ENCODE peak calls at places on chromosomes 12 and 14, in four cellular contexts. I, V, B and M are unnamed samples.

GRCh38 chr14:74979442-74980397 is 23.0 kb upstream of the EIF2B2 start:
- DNase-seq in I (peak), V (no peak), B (no peak), M (no peak)

GRCh38 chr12:6070472-6071257 is 53.8 kb downstream of the VWF start:
- DNase-seq in I (no peak), B (no peak), V (peak), M (no peak)

GRCh38 chr14:97248973-97249372 is 451.8 kb downstream of the VRK1 start:
- DNase-seq in I (no peak), B (no peak), V (no peak), M (no peak)

GRCh38 chr12:32365473-32366064 is 33.8 kb upstream of the FGD4 start:
- DNase-seq in V (peak), I (no peak), B (peak), M (peak)

GRCh38 chr12:48972213-48973021 is 882 bp upstream of the WNT10B start:
- DNase-seq in I (no peak), B (no peak), V (no peak), M (no peak)

GRCh38 chr14:20757963-20758362 is 10.2 kb upstream of the EDDM3B start:
- DNase-seq in V (no peak), B (peak), I (peak), M (no peak)

GRCh38 chr12:114668905-114669304 is 15.1 kb downstream of the TBX3 start:
- DNase-seq in I (no peak), B (no peak), V (peak), M (no peak)

GRCh38 chr12:28742791-28743190 is 406.3 kb upstream of the FAR2 start:
- DNase-seq in B (no peak), I (no peak), V (no peak), M (no peak)

GRCh38 chr12:12823308-12823707 is 10.2 kb downstream of the DDX47 start:
- DNase-seq in B (no peak), I (no peak), V (no peak), M (no peak)

GRCh38 chr12:47801170-47801903 is 18.4 kb downstream of the HDAC7 start:
- DNase-seq in B (no peak), I (no peak), V (no peak), M (no peak)

GRCh38 chr14:97290065-97290464 is 492.9 kb downstream of the VRK1 start:
- DNase-seq in I (no peak), B (no peak), V (no peak), M (no peak)

GRCh38 chr12:122063691-122064033 is 14.9 kb upstream of the MLXIP start:
- DNase-seq in I (no peak), V (no peak), B (no peak), M (no peak)

GRCh38 chr14:69090187-69090789 is 62.6 kb downstream of the DCAF5 start:
- DNase-seq in B (peak), V (peak), I (no peak), M (peak)

GRCh38 chr14:92579244-92579643 is 65.7 kb downstream of the RIN3 start:
- DNase-seq in B (no peak), V (no peak), I (no peak), M (no peak)

GRCh38 chr14:79856357-79856756 is 354.9 kb downstream of the DIO2 start:
- DNase-seq in I (no peak), V (no peak), B (no peak), M (no peak)

GRCh38 chr12:53481957-53482586 is 17.2 kb downstream of the MAP3K12 start:
- DNase-seq in V (peak), B (no peak), I (no peak), M (peak)

GRCh38 chr14:35248476-35248788 is 43.8 kb upstream of the PSMA6 start:
- DNase-seq in B (no peak), V (no peak), I (no peak), M (no peak)

GRCh38 chr12:95548056-95548538 is 3.2 kb downstream of the USP44 start:
- DNase-seq in B (peak), V (no peak), I (peak), M (no peak)

GRCh38 chr12:124917135-124917840 is 2.8 kb upstream of the UBC start:
- DNase-seq in V (peak), B (peak), I (peak), M (peak)

GRCh38 chr14:72454388-72454787 is 439.5 kb downstream of the DPF3 start:
- DNase-seq in B (no peak), I (no peak), V (no peak), M (no peak)

GRCh38 chr14:54854181-54854580 is 48.4 kb downstream of the GCH1 start:
- DNase-seq in V (no peak), I (no peak), B (no peak), M (no peak)

GRCh38 chr12:60279224-60279623 is 683.4 kb downstream of the SLC16A7 start:
- DNase-seq in V (no peak), B (no peak), I (no peak), M (no peak)

GRCh38 chr12:3218150-3218845 is 141.1 kb downstream of the TSPAN9 start:
- DNase-seq in I (no peak), V (no peak), B (no peak), M (no peak)

GRCh38 chr14:50830044-50830931 is 674 bp downstream of the NIN start:
- DNase-seq in B (peak), V (peak), I (peak), M (peak)

GRCh38 chr12:3757261-3757660 is 4.4 kb upstream of the CRACR2A start:
- DNase-seq in I (no peak), V (peak), B (no peak), M (no peak)

GRCh38 chr12:27474344-27474743 is 27.8 kb downstream of the SMCO2 start:
- DNase-seq in I (no peak), B (no peak), V (no peak), M (no peak)

GRCh38 chr14:89564291-89564957 is 147.4 kb upstream of the FOXN3 start:
- DNase-seq in B (no peak), V (no peak), I (no peak), M (no peak)

GRCh38 chr12:7189398-7190267 is at the start of gene PEX5:
- DNase-seq in V (peak), I (peak), B (peak), M (peak)

GRCh38 chr12:77232045-77232444 is 166.7 kb upstream of the E2F7 start:
- DNase-seq in V (no peak), B (no peak), I (no peak), M (no peak)

GRCh38 chr14:72657214-72657921 is 236.5 kb downstream of the DPF3 start:
- DNase-seq in I (no peak), V (no peak), B (no peak), M (no peak)

GRCh38 chr14:90956273-90956672 is 104.2 kb downstream of the RPS6KA5 start:
- DNase-seq in I (no peak), B (no peak), V (no peak), M (no peak)

GRCh38 chr14:96997996-96998395 is 200.8 kb downstream of the VRK1 start:
- DNase-seq in V (no peak), B (no peak), I (no peak), M (no peak)

GRCh38 chr12:7907009-7907408 is 29.0 kb downstream of the SLC2A3 start:
- DNase-seq in V (peak), B (peak), I (peak), M (peak)

GRCh38 chr14:58082491-58083098 is 69.4 kb downstream of the ARMH4 start:
- DNase-seq in B (peak), V (no peak), I (no peak), M (peak)

GRCh38 chr12:125734137-125734536 is 668.9 kb downstream of the AACS start:
- DNase-seq in B (peak), I (no peak), V (no peak), M (peak)

GRCh38 chr14:102057480-102058114 is 29.2 kb downstream of the HSP90AA1 start:
- DNase-seq in I (no peak), B (no peak), V (no peak), M (no peak)

GRCh38 chr14:102056694-102057442 is 30.0 kb downstream of the HSP90AA1 start:
- DNase-seq in V (no peak), I (no peak), B (no peak), M (no peak)

GRCh38 chr14:102058931-102059330 is 27.9 kb downstream of the HSP90AA1 start:
- DNase-seq in V (no peak), I (no peak), B (no peak), M (no peak)

GRCh38 chr14:102063092-102063807 is 23.6 kb downstream of the HSP90AA1 start:
- DNase-seq in I (peak), B (peak), V (peak), M (peak)

DNA sequence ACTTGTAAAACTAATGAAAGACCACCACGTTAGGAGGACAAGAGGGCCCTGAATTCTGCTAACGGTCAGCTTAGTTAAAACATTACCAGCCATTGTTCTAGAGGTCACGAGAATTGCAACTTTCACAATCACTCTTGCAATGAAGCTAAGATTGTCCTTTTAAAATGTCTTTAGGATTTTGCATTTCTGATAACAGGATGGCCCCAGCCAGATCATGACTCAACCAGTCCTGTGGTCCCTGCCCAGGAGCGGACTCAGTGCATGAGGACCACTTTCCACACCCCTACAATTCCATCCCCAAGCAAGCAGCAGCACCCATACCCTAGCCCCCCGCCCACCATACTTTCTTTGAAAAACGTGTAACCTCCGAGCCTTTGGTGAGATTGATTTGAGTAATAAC is 28.7 kb downstream of the HSP90AA1 start:
- DNase-seq in I (no peak), V (no peak), B (no peak), M (no peak)
- TF ChIP-seq MAX in I (no peak), V (no peak), B (no peak), M (no peak)

GRCh38 chr14:22226381-22226780 is 362.6 kb downstream of the DAD1 start:
- DNase-seq in V (no peak), B (peak), I (no peak), M (no peak)
- TF ChIP-seq RNF2 in V (no peak), B (no peak), I (no peak), M (no peak)

DNA sequence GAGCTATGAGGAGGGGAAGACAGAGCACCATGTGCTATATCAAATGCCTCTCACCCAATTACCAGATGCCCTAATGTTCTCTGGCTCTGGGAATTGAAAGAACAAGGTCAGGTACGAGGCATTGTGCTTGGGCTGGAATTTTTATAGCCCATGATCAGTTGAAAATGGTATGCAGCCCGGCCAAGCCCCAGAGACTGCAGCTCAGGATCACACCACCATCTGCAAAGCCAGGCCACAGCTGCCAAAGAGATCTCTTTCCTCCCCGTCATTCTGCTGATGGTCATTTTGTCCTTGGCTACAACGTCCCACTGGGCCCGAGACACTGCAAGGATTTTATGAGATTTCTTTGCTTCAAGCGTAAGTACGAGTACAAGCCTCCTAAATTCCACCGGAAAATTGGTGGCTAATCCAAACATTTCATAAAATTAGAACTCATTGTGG is 15.2 kb downstream of the NUAK1 start:
- DNase-seq in I (no peak), V (no peak), B (no peak), M (no peak)
- TF ChIP-seq USF2 in I (no peak), V (no peak), B (no peak), M (no peak)

DNA sequence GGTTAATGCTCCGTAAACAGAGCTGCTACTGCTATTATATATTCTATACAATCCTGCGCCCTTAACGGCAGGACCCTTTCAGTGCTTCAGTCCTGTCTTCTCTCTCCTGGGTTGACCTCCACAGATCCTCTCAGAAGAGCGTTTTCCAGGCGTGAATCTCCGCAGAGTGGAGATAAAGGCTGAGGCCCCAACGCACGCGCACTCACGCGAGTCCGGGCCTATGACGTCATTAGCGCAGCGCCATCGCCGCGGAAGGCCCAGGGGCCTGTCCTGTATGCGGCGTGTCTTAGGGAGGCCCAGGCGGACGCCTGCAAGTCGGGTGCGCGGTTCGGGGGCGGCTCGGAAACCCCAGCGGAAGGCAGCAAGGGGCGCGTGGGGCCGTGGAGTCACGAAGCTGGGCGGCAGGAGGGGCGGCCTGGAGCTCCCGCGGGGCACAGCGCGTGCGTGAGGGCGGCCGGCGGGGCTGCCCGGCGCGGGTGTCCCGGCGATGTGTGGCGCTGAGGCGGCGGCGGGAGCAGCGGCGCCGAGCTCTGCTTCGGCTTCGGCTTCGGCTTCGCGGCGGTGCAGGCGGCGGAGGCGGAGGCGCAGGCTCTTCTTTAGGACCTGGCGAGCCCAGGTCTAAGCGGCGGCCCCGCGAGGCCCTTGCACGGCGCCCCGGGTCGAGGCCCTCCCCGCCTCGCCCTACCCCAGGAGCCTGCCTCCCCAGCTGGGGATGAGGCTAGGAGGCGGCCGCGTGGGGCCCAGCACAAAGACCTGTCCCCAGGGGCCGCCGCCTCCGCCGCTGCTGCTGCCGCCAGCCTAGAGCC is at the start of gene MAPKAPK5:
- DNase-seq in B (peak), I (peak), V (peak), M (peak)
- TF ChIP-seq MAX in B (peak), I (peak), V (peak), M (peak)

DNA sequence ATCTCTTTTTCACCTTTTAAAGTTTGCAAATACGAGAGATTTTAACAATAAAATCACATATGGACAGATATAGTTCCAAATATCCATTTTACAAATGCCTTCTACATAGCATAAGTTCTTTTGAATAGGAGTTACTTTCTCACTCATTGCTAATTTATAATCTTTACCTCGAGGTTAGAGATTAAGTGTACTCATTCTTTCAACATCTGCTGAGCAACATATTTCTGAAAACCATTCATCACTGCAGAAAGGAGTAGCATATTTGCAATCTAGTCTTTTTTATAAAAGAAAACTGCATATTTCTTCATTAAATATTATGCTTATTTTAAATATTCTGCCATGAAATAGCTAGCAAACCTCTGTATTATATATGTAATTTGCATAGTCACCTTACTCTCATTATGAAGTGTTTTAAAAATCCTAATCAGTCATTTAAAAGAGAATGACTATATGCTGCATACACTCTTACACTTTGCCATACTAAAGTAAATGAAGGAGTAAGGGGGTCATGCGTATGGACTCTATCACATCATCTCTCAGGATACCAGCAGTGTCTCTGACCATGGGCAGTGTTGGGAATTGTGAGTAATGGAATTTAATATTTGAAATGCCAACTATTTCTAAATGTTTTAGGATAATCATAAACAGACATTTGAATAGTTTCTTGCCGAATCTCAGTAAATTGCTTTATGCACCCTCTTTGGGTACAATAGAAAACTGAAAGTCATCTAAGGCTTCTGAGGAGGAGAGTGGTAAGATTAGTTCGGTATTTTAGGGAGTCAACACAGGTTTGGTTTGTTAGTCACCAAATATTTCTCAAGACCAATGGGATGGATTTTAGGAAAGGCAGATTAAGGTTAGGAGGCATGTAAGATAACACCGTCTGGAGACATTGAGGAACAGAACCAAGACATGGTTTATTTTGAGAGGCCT is 524.8 kb upstream of the ATP2B1 start:
- DNase-seq in B (no peak), I (no peak), V (no peak), M (no peak)
- TF ChIP-seq RNF2 in B (no peak), I (no peak), V (no peak), M (no peak)

DNA sequence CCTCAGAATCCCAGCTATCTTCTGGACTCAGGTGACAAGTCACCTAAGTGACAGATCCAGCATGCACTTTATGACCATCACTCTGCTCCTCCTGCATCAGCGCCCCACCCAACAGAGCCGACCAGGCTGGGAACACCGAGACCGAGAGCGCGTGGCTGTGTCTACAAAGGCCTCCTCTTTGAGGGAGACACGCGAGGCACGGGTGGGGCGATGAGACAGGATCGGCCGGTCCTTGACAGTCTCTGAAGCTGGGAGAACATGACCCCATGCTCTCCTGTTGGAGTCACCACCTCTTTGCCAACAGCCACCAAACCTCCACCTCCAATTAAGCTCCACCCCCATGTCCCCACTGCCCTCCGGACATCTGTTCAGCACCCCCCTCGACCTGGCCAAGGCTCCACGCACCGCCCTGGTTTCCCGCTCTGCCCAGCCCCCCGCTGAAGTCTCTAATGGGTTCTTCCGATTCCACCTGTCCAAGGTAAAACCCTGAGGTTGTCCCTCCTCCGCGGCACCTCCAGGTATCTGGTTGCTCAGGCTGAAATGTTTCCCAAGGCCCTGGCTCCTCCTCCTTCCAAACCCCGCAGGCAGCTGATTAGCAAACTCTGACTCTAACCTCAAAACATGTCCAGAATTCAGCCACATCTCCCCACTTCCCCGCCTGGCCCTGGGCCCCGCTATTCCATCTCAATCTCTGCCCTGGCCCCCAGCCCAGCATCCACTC is 31.5 kb downstream of the HSP90AA1 start:
- DNase-seq in B (no peak), I (peak), V (peak), M (no peak)
- TF ChIP-seq USF2 in B (no peak), I (no peak), V (no peak), M (no peak)

DNA sequence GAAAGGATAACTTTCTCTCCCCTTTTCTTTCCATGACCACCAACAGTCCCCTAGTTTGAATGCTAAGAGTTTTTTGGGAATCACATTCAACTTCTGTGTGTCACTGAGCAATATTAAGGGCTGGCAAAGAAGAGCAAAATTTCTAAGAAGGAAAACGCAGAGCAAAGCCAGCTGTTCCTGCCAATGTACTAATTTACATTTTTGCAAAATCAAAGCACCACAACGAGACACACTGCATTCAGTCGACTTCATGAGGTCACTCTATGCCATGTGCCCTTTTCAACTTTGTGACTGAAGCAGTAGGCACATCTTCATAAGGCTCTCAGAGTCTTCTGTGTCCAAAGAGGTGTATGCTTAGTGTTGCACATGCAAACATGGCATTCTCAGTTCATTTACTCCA is 66.4 kb downstream of the PTPRR start:
- DNase-seq in B (no peak), I (no peak), V (no peak), M (no peak)
- TF ChIP-seq MAX in B (no peak), I (no peak), V (no peak), M (no peak)